ENCODE peak calls at places on chromosomes 5 and 9, in eight cellular contexts. One of them, this sample, is unnamed.

GRCh38 chr9:137658778-137659177 is 40.0 kb downstream of the EHMT1 start:
- DNase-seq in body of pancreas: no peak
- DNase-seq in CD8-positive, alpha-beta T cell: no peak
- DNase-seq in aorta: no peak
- DNase-seq in A549: no peak
- DNase-seq in small intestine: no peak
- DNase-seq in dorsolateral prefrontal cortex: no peak
- DNase-seq in psoas muscle: no peak
- DNase-seq in this sample: no peak

GRCh38 chr5:139698461-139699146 is 50.5 kb downstream of the CXXC5 start:
- DNase-seq in psoas muscle: peak
- DNase-seq in dorsolateral prefrontal cortex: peak
- DNase-seq in aorta: peak
- DNase-seq in CD8-positive, alpha-beta T cell: no peak
- DNase-seq in A549: no peak
- DNase-seq in body of pancreas: peak
- DNase-seq in small intestine: peak
- DNase-seq in this sample: no peak

GRCh38 chr9:101977614-101978210 is 239.3 kb upstream of the GRIN3A start:
- DNase-seq in psoas muscle: no peak
- DNase-seq in small intestine: peak
- DNase-seq in aorta: no peak
- DNase-seq in body of pancreas: no peak
- DNase-seq in CD8-positive, alpha-beta T cell: no peak
- DNase-seq in A549: no peak
- DNase-seq in dorsolateral prefrontal cortex: no peak
- DNase-seq in this sample: no peak

GRCh38 chr9:108467653-108468324 is 388.0 kb downstream of the ACTL7B start:
- DNase-seq in A549: no peak
- DNase-seq in dorsolateral prefrontal cortex: no peak
- DNase-seq in aorta: peak
- DNase-seq in CD8-positive, alpha-beta T cell: no peak
- DNase-seq in body of pancreas: no peak
- DNase-seq in small intestine: peak
- DNase-seq in psoas muscle: peak
- DNase-seq in this sample: no peak

GRCh38 chr5:60463179-60463868 is 236.6 kb downstream of the DEPDC1B start:
- DNase-seq in psoas muscle: no peak
- DNase-seq in small intestine: no peak
- DNase-seq in dorsolateral prefrontal cortex: no peak
- DNase-seq in CD8-positive, alpha-beta T cell: no peak
- DNase-seq in A549: peak
- DNase-seq in body of pancreas: no peak
- DNase-seq in aorta: no peak
- DNase-seq in this sample: no peak

GRCh38 chr9:76964612-76965011 is 54.8 kb upstream of the FOXB2 start:
- DNase-seq in small intestine: no peak
- DNase-seq in aorta: no peak
- DNase-seq in CD8-positive, alpha-beta T cell: no peak
- DNase-seq in psoas muscle: no peak
- DNase-seq in A549: no peak
- DNase-seq in dorsolateral prefrontal cortex: no peak
- DNase-seq in body of pancreas: no peak
- DNase-seq in this sample: no peak

GRCh38 chr9:6214903-6215302 is 704 bp upstream of the IL33 start:
- DNase-seq in psoas muscle: no peak
- DNase-seq in aorta: no peak
- DNase-seq in dorsolateral prefrontal cortex: no peak
- DNase-seq in small intestine: no peak
- DNase-seq in CD8-positive, alpha-beta T cell: no peak
- DNase-seq in body of pancreas: no peak
- DNase-seq in A549: no peak
- DNase-seq in this sample: no peak

GRCh38 chr5:37575541-37576489 is 196.7 kb downstream of the WDR70 start:
- DNase-seq in small intestine: peak
- DNase-seq in psoas muscle: no peak
- DNase-seq in body of pancreas: no peak
- DNase-seq in A549: no peak
- DNase-seq in dorsolateral prefrontal cortex: no peak
- DNase-seq in aorta: no peak
- DNase-seq in CD8-positive, alpha-beta T cell: no peak
- DNase-seq in this sample: no peak

GRCh38 chr5:10827571-10827970 is 66.5 kb upstream of the DAP start:
- DNase-seq in aorta: no peak
- DNase-seq in CD8-positive, alpha-beta T cell: no peak
- DNase-seq in body of pancreas: no peak
- DNase-seq in dorsolateral prefrontal cortex: no peak
- DNase-seq in A549: no peak
- DNase-seq in small intestine: no peak
- DNase-seq in psoas muscle: no peak
- DNase-seq in this sample: no peak

GRCh38 chr5:101843055-101843454 is 453.0 kb downstream of the SLCO4C1 start:
- DNase-seq in psoas muscle: no peak
- DNase-seq in body of pancreas: no peak
- DNase-seq in small intestine: no peak
- DNase-seq in aorta: no peak
- DNase-seq in A549: no peak
- DNase-seq in dorsolateral prefrontal cortex: no peak
- DNase-seq in CD8-positive, alpha-beta T cell: no peak
- DNase-seq in this sample: no peak

GRCh38 chr9:110933350-110934001 is 104.8 kb downstream of the LPAR1 start:
- DNase-seq in aorta: no peak
- DNase-seq in CD8-positive, alpha-beta T cell: no peak
- DNase-seq in psoas muscle: no peak
- DNase-seq in body of pancreas: no peak
- DNase-seq in A549: no peak
- DNase-seq in small intestine: no peak
- DNase-seq in dorsolateral prefrontal cortex: no peak
- DNase-seq in this sample: no peak

GRCh38 chr9:137049544-137050449 is 3.8 kb upstream of the NPDC1 start:
- DNase-seq in aorta: peak
- DNase-seq in dorsolateral prefrontal cortex: peak
- DNase-seq in CD8-positive, alpha-beta T cell: peak
- DNase-seq in A549: peak
- DNase-seq in small intestine: peak
- DNase-seq in psoas muscle: no peak
- DNase-seq in body of pancreas: peak
- DNase-seq in this sample: no peak

GRCh38 chr5:41747291-41747690 is 122.9 kb downstream of the OXCT1 start:
- DNase-seq in dorsolateral prefrontal cortex: no peak
- DNase-seq in small intestine: peak
- DNase-seq in A549: no peak
- DNase-seq in aorta: no peak
- DNase-seq in body of pancreas: no peak
- DNase-seq in CD8-positive, alpha-beta T cell: no peak
- DNase-seq in psoas muscle: no peak
- DNase-seq in this sample: no peak

GRCh38 chr5:34563951-34564705 is 92.0 kb upstream of the RAI14 start:
- DNase-seq in body of pancreas: peak
- DNase-seq in aorta: peak
- DNase-seq in small intestine: no peak
- DNase-seq in CD8-positive, alpha-beta T cell: no peak
- DNase-seq in psoas muscle: no peak
- DNase-seq in A549: no peak
- DNase-seq in dorsolateral prefrontal cortex: no peak
- DNase-seq in this sample: no peak

GRCh38 chr9:85515021-85515420 is 226.7 kb downstream of the AGTPBP1 start:
- DNase-seq in A549: no peak
- DNase-seq in body of pancreas: no peak
- DNase-seq in CD8-positive, alpha-beta T cell: no peak
- DNase-seq in small intestine: no peak
- DNase-seq in aorta: no peak
- DNase-seq in dorsolateral prefrontal cortex: no peak
- DNase-seq in psoas muscle: no peak
- DNase-seq in this sample: no peak

GRCh38 chr9:132770775-132771310 is 100.6 kb downstream of the GTF3C4 start:
- DNase-seq in dorsolateral prefrontal cortex: peak
- DNase-seq in aorta: no peak
- DNase-seq in CD8-positive, alpha-beta T cell: no peak
- DNase-seq in A549: no peak
- DNase-seq in body of pancreas: no peak
- DNase-seq in psoas muscle: no peak
- DNase-seq in small intestine: no peak
- DNase-seq in this sample: no peak

GRCh38 chr5:40121236-40121635 is 558.5 kb upstream of the PTGER4 start:
- DNase-seq in psoas muscle: no peak
- DNase-seq in small intestine: no peak
- DNase-seq in body of pancreas: no peak
- DNase-seq in CD8-positive, alpha-beta T cell: no peak
- DNase-seq in A549: no peak
- DNase-seq in aorta: no peak
- DNase-seq in dorsolateral prefrontal cortex: no peak
- DNase-seq in this sample: no peak

GRCh38 chr9:127783111-127783621 is 2.7 kb upstream of the CDK9 start:
- DNase-seq in small intestine: peak
- DNase-seq in body of pancreas: no peak
- DNase-seq in aorta: peak
- DNase-seq in CD8-positive, alpha-beta T cell: peak
- DNase-seq in dorsolateral prefrontal cortex: no peak
- DNase-seq in A549: no peak
- DNase-seq in psoas muscle: peak
- DNase-seq in this sample: no peak

GRCh38 chr5:115599924-115600323 is 2.4 kb downstream of the TICAM2 start:
- DNase-seq in dorsolateral prefrontal cortex: no peak
- DNase-seq in psoas muscle: no peak
- DNase-seq in CD8-positive, alpha-beta T cell: no peak
- DNase-seq in body of pancreas: no peak
- DNase-seq in small intestine: no peak
- DNase-seq in aorta: no peak
- DNase-seq in A549: no peak
- DNase-seq in this sample: no peak
- H3K27ac ChIP-seq in dorsolateral prefrontal cortex: no peak
- H3K27ac ChIP-seq in psoas muscle: peak
- H3K27ac ChIP-seq in CD8-positive, alpha-beta T cell: no peak
- H3K27ac ChIP-seq in body of pancreas: no peak
- H3K27ac ChIP-seq in small intestine: peak
- H3K27ac ChIP-seq in aorta: peak
- H3K27ac ChIP-seq in A549: no peak
- H3K27ac ChIP-seq in this sample: no peak

GRCh38 chr9:19495186-19496028 is 86.6 kb downstream of the ACER2 start:
- DNase-seq in CD8-positive, alpha-beta T cell: no peak
- DNase-seq in dorsolateral prefrontal cortex: no peak
- DNase-seq in aorta: no peak
- DNase-seq in A549: no peak
- DNase-seq in psoas muscle: no peak
- DNase-seq in body of pancreas: no peak
- DNase-seq in small intestine: no peak
- DNase-seq in this sample: no peak

GRCh38 chr9:19490269-19490668 is 81.5 kb downstream of the ACER2 start:
- DNase-seq in A549: no peak
- DNase-seq in body of pancreas: no peak
- DNase-seq in CD8-positive, alpha-beta T cell: no peak
- DNase-seq in small intestine: no peak
- DNase-seq in psoas muscle: no peak
- DNase-seq in dorsolateral prefrontal cortex: no peak
- DNase-seq in aorta: no peak
- DNase-seq in this sample: no peak

GRCh38 chr9:19492775-19493173 is 84.0 kb downstream of the ACER2 start:
- DNase-seq in dorsolateral prefrontal cortex: no peak
- DNase-seq in aorta: no peak
- DNase-seq in small intestine: no peak
- DNase-seq in A549: no peak
- DNase-seq in CD8-positive, alpha-beta T cell: no peak
- DNase-seq in psoas muscle: no peak
- DNase-seq in body of pancreas: no peak
- DNase-seq in this sample: no peak

GRCh38 chr9:19493845-19494244 is 85.0 kb downstream of the ACER2 start:
- DNase-seq in aorta: no peak
- DNase-seq in small intestine: no peak
- DNase-seq in body of pancreas: no peak
- DNase-seq in A549: no peak
- DNase-seq in dorsolateral prefrontal cortex: no peak
- DNase-seq in psoas muscle: no peak
- DNase-seq in CD8-positive, alpha-beta T cell: no peak
- DNase-seq in this sample: no peak

DNA sequence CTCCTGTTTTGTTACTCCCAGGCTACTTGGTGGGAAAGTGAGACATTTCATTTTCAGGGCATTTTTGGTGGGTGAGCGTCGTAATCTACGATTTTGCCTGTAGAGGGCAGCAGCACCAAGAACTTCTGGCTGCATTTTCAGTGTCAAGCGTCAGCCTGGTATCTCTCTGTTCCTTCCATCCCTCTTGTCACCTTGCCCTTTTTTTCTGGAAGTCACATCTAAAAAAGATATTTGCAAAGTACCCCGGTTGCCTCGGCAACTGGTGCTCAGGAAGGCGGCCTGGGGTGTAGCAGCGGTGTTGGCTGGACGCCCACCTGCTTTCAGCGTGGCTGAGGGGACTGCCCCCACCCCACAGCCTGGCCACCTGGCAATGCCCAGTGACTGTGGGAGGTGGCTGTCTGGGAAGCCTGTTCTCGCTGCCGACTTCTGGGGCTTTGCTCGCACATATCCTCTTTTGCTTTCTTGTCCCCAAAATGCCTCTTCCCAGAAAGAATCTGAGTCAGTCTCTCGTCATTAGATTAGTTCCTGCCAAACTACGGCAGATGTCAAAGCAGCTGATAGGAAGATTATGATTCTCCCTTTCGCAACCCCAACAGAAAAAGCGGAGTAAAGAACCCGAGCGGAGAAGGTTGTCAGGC is 84.5 kb downstream of the ACER2 start:
- DNase-seq in psoas muscle: peak
- DNase-seq in dorsolateral prefrontal cortex: peak
- DNase-seq in aorta: peak
- DNase-seq in CD8-positive, alpha-beta T cell: peak
- DNase-seq in small intestine: peak
- DNase-seq in body of pancreas: peak
- DNase-seq in A549: peak
- DNase-seq in this sample: peak
- H3K27ac ChIP-seq in psoas muscle: peak
- H3K27ac ChIP-seq in dorsolateral prefrontal cortex: peak
- H3K27ac ChIP-seq in aorta: no peak
- H3K27ac ChIP-seq in CD8-positive, alpha-beta T cell: no peak
- H3K27ac ChIP-seq in small intestine: peak
- H3K27ac ChIP-seq in body of pancreas: no peak
- H3K27ac ChIP-seq in A549: no peak
- H3K27ac ChIP-seq in this sample: no peak

DNA sequence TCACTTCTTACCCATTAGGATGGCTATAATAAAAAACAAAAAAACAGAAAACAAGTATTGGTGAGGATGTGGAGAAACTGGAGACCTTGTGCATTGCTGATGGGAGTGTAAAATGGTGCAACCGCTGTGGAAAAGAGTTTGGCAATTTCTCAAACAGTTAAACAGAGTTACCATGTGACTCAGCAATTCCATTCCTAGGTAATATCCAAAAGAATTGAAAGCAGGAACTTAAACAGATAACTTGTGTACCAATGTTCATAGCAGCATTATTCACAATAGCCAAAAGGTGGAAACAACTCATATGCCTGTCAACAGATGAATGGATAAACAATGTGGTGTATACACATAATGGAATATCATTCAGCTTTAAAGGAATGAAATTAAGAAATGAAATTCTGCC is 28.9 kb downstream of the DCP2 start:
- DNase-seq in A549: no peak
- DNase-seq in CD8-positive, alpha-beta T cell: no peak
- DNase-seq in psoas muscle: no peak
- DNase-seq in aorta: no peak
- DNase-seq in dorsolateral prefrontal cortex: no peak
- DNase-seq in small intestine: no peak
- DNase-seq in body of pancreas: no peak
- DNase-seq in this sample: no peak
- H3K27ac ChIP-seq in A549: no peak
- H3K27ac ChIP-seq in CD8-positive, alpha-beta T cell: no peak
- H3K27ac ChIP-seq in psoas muscle: no peak
- H3K27ac ChIP-seq in aorta: no peak
- H3K27ac ChIP-seq in dorsolateral prefrontal cortex: no peak
- H3K27ac ChIP-seq in small intestine: no peak
- H3K27ac ChIP-seq in body of pancreas: no peak
- H3K27ac ChIP-seq in this sample: no peak

GRCh38 chr9:129457325-129457779 is 163.5 kb downstream of the C9orf50 start:
- DNase-seq in aorta: no peak
- DNase-seq in body of pancreas: no peak
- DNase-seq in dorsolateral prefrontal cortex: no peak
- DNase-seq in CD8-positive, alpha-beta T cell: no peak
- DNase-seq in small intestine: no peak
- DNase-seq in A549: no peak
- DNase-seq in psoas muscle: no peak
- DNase-seq in this sample: no peak
- H3K27ac ChIP-seq in aorta: no peak
- H3K27ac ChIP-seq in body of pancreas: no peak
- H3K27ac ChIP-seq in dorsolateral prefrontal cortex: peak
- H3K27ac ChIP-seq in CD8-positive, alpha-beta T cell: no peak
- H3K27ac ChIP-seq in small intestine: peak
- H3K27ac ChIP-seq in A549: no peak
- H3K27ac ChIP-seq in psoas muscle: no peak
- H3K27ac ChIP-seq in this sample: no peak

This sample was measured in iPS DF 6.9.